ENCODE peak calls at places on chromosome 12, in ten cellular contexts. Y, E, G, K, D, P, Z, C, V and A are unnamed samples.

GRCh38 chr12:5433081-5433839 is 1.4 kb downstream of the NTF3 start:
- DNase-seq in V (no peak), G (no peak), K (no peak), D (no peak), Y (no peak), C (peak; percentile 21), E (no peak), Z (peak; percentile 64), P (no peak), A (no peak)

GRCh38 chr12:51389302-51389999 is 1.8 kb downstream of the GALNT6 start:
- DNase-seq in C (no peak), P (no peak), G (no peak), K (peak; percentile 58), V (no peak), E (peak; percentile 78), Z (no peak), D (no peak), Y (no peak), A (no peak)

GRCh38 chr12:48880647-48881046 is 15.0 kb upstream of the RND1 start:
- DNase-seq in Y (no peak), K (no peak), Z (no peak), G (no peak), P (no peak), E (no peak), V (no peak), D (no peak), C (no peak), A (no peak)

GRCh38 chr12:6241495-6241894 is 41.3 kb downstream of the CD9 start:
- DNase-seq in E (no peak), C (no peak), D (peak; percentile 84), Y (peak; percentile 77), K (peak; percentile 93), Z (peak; percentile 88), P (peak; percentile 87), G (no peak), V (no peak), A (peak; percentile 75)

GRCh38 chr12:104671407-104672095 is 214.8 kb downstream of the CHST11 start:
- DNase-seq in C (no peak), E (peak; percentile 100), V (peak; percentile 65), G (no peak), Y (peak; percentile 91), D (peak; percentile 89), Z (peak; percentile 91), K (peak; percentile 92), P (peak; percentile 94), A (peak; percentile 95)

GRCh38 chr12:53538209-53538689 is 31.0 kb upstream of the NPFF start:
- DNase-seq in K (no peak), V (no peak), G (no peak), Z (no peak), P (no peak), C (no peak), Y (no peak), D (no peak), E (peak; percentile 72), A (no peak)

GRCh38 chr12:45259732-45260480 is 44.0 kb downstream of the ANO6 start:
- DNase-seq in C (no peak), K (no peak), E (peak; percentile 25), P (no peak), G (no peak), Z (no peak), V (no peak), D (no peak), Y (no peak), A (no peak)

GRCh38 chr12:57151741-57152407 is 4.5 kb upstream of the LRP1-AS start:
- DNase-seq in Z (peak; percentile 75), P (no peak), D (no peak), G (no peak), V (no peak), Y (no peak), C (no peak), E (peak; percentile 81), K (no peak), A (no peak)

GRCh38 chr12:4564819-4565218 is 2.8 kb downstream of the DYRK4 start:
- DNase-seq in C (no peak), K (no peak), D (no peak), Y (no peak), Z (no peak), G (no peak), E (no peak), V (peak; percentile 32), P (no peak), A (no peak)

GRCh38 chr12:2960432-2960956 is 1.3 kb downstream of the TEAD4 start:
- DNase-seq in C (peak; percentile 20), D (no peak), Z (no peak), E (peak; percentile 41), G (no peak), P (no peak), Y (no peak), V (no peak), K (no peak), A (no peak)

GRCh38 chr12:22318122-22318737 is 16.3 kb downstream of the ST8SIA1 start:
- DNase-seq in G (no peak), E (peak; percentile 18), V (no peak), Y (no peak), P (no peak), C (no peak), Z (no peak), K (no peak), D (no peak), A (no peak)

GRCh38 chr12:20731274-20731673 is 36.1 kb downstream of the SLCO1C1 start:
- DNase-seq in P (no peak), D (no peak), K (no peak), E (no peak), Z (no peak), G (no peak), C (no peak), V (no peak), Y (no peak), A (no peak)

GRCh38 chr12:94763461-94763860 is 113.1 kb upstream of the TMCC3 start:
- DNase-seq in P (no peak), V (no peak), C (no peak), E (no peak), D (no peak), Y (no peak), G (no peak), K (no peak), Z (no peak), A (no peak)

GRCh38 chr12:132560831-132561783 is 49.3 kb downstream of the LRCOL1 start:
- DNase-seq in G (peak; percentile 60), C (peak; percentile 78), P (peak; percentile 53), Z (peak; percentile 82), E (peak; percentile 80), Y (no peak), K (peak; percentile 54), D (peak; percentile 68), V (peak; percentile 44), A (no peak)

GRCh38 chr12:62817556-62818271 is 117.2 kb downstream of the PPM1H start:
- DNase-seq in C (no peak), K (no peak), D (no peak), Z (peak; percentile 60), Y (no peak), G (no peak), P (no peak), E (no peak), V (peak; percentile 78), A (no peak)

GRCh38 chr12:123712780-123713319 is 697 bp downstream of the ATP6V0A2 start:
- DNase-seq in Y (no peak), P (no peak), V (no peak), K (no peak), G (no peak), Z (no peak), E (no peak), C (peak; percentile 35), D (no peak), A (no peak)

GRCh38 chr12:100724071-100724470 is 70.5 kb upstream of the ANO4 start:
- DNase-seq in Z (no peak), E (no peak), K (no peak), V (no peak), P (no peak), C (peak; percentile 41), G (no peak), D (no peak), Y (no peak), A (no peak)

GRCh38 chr12:57609781-57610552 is 1.3 kb upstream of the ARHGEF25 start:
- DNase-seq in G (no peak), C (no peak), Y (no peak), K (no peak), Z (peak; percentile 85), D (no peak), P (no peak), E (no peak), V (no peak), A (no peak)

GRCh38 chr12:47863467-47863866 is 41.3 kb downstream of the VDR start:
- DNase-seq in Z (no peak), C (no peak), E (no peak), D (no peak), P (no peak), Y (no peak), G (no peak), K (no peak), V (no peak), A (no peak)

GRCh38 chr12:128795530-128796361 is 28.0 kb downstream of the SLC15A4 start:
- DNase-seq in D (no peak), P (no peak), V (no peak), K (no peak), G (no peak), C (no peak), Z (no peak), E (no peak), Y (no peak), A (no peak)
- H3K4me1 ChIP-seq in D (peaks cover 20% of the 10 kb centered on the region), P (peaks cover 4% of the 10 kb centered on the region), V (no peaks in the 10 kb centered on the region), K (no peaks in the 10 kb centered on the region), G (peaks cover 14% of the 10 kb centered on the region), C (no peaks in the 10 kb centered on the region), Z (no peaks in the 10 kb centered on the region), E (peaks cover 21% of the 10 kb centered on the region), Y (peaks cover 24% of the 10 kb centered on the region), A (peaks cover 4% of the 10 kb centered on the region)

DNA sequence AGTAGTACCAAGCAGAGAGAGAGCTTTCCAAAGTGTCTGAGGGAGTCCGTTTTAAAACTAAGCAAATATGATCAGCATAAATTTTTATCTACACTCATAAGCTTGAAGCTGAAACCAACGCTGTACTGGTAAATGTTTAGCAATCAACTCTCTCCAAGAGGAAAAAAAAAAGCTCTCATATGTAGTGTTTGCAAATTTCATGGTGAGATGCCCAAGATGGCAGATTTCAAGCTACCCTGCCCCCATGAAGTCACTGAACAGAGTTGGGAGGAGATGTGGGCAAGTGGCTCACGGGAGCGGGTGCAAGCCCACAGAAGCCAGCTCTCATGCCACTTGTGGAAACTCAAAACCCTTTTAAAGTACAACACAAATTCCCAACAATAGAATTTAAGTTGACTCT is 475.8 kb downstream of the BCAT1 start:
- DNase-seq in V (no peak), P (peak; percentile 29), C (no peak), E (no peak), Z (no peak), G (no peak), D (no peak), K (no peak), Y (no peak), A (no peak)
- H3K27ac ChIP-seq in V (no peak overlapping the region), P (no peak overlapping the region), C (no peak overlapping the region), E (no peak overlapping the region), Z (no peak overlapping the region), G (no peak overlapping the region), D (no peak overlapping the region), K (no peak overlapping the region), Y (no peak overlapping the region), A (no peak overlapping the region)

GRCh38 chr12:49903351-49903699 is 375 bp downstream of the FAIM2 start:
- DNase-seq in Z (peak; percentile 58), V (no peak), C (no peak), P (no peak), D (no peak), E (no peak), K (no peak), G (no peak), Y (no peak), A (no peak)
- H3K4me3 ChIP-seq in Z (peak overlapping the region; percentile 34), V (no peak overlapping the region), C (peak overlapping the region; percentile 7), P (no peak overlapping the region), D (peak overlapping the region; percentile 49), E (no peak overlapping the region), K (peak overlapping the region; percentile 44), G (peak overlapping the region; percentile 30), Y (peak overlapping the region; percentile 35), A (peak overlapping the region; percentile 50)

GRCh38 chr12:69334138-69334537 is 14.0 kb upstream of the LYZ start:
- DNase-seq in C (no peak), Z (no peak), D (no peak), V (no peak), P (no peak), G (no peak), E (no peak), K (no peak), Y (no peak), A (no peak)
- H3K4me1 ChIP-seq in C (no peaks in the 10 kb centered on the region), Z (no peaks in the 10 kb centered on the region), D (peaks cover 51% of the 10 kb centered on the region), V (peaks cover 4% of the 10 kb centered on the region), P (no peaks in the 10 kb centered on the region), G (peaks cover 18% of the 10 kb centered on the region), E (peaks cover 13% of the 10 kb centered on the region), K (peaks cover 13% of the 10 kb centered on the region), Y (no peaks in the 10 kb centered on the region), A (peaks cover 15% of the 10 kb centered on the region)